ENCODE peak calls at places on chromosomes 12 and 14, in eight cellular contexts. One of them, this sample, is unnamed.

GRCh38 chr14:23559010-23559920 is 3.2 kb downstream of the THTPA start:
- DNase-seq in EL: peak
- DNase-seq in activated CD8-positive, alpha-beta memory T cell treated with anti-CD3 and anti-CD28 coated beads for 4 hours: peak
- DNase-seq in AG09319: no peak
- DNase-seq in stimulated activated CD4-positive, alpha-beta T cell treated with anti-CD3 and anti-CD28 coated beads, Interleukin-2, amount 100 ng/mL, for 48 hours: peak
- DNase-seq in left cardiac atrium: peak
- DNase-seq in activated naive CD4-positive, alpha-beta T cell treated with anti-CD3 and anti-CD28 coated beads for 36 hours: peak
- DNase-seq in astrocyte of the hippocampus: peak
- DNase-seq in this sample: peak

GRCh38 chr14:99254391-99255009 is 17.5 kb downstream of the BCL11B start:
- DNase-seq in EL: no peak
- DNase-seq in activated CD8-positive, alpha-beta memory T cell treated with anti-CD3 and anti-CD28 coated beads for 4 hours: no peak
- DNase-seq in AG09319: no peak
- DNase-seq in stimulated activated CD4-positive, alpha-beta T cell treated with anti-CD3 and anti-CD28 coated beads, Interleukin-2, amount 100 ng/mL, for 48 hours: no peak
- DNase-seq in left cardiac atrium: no peak
- DNase-seq in activated naive CD4-positive, alpha-beta T cell treated with anti-CD3 and anti-CD28 coated beads for 36 hours: peak
- DNase-seq in astrocyte of the hippocampus: no peak
- DNase-seq in this sample: peak

GRCh38 chr12:47249719-47250506 is 170.2 kb upstream of the AMIGO2 start:
- DNase-seq in EL: no peak
- DNase-seq in activated CD8-positive, alpha-beta memory T cell treated with anti-CD3 and anti-CD28 coated beads for 4 hours: no peak
- DNase-seq in AG09319: no peak
- DNase-seq in stimulated activated CD4-positive, alpha-beta T cell treated with anti-CD3 and anti-CD28 coated beads, Interleukin-2, amount 100 ng/mL, for 48 hours: no peak
- DNase-seq in left cardiac atrium: peak
- DNase-seq in activated naive CD4-positive, alpha-beta T cell treated with anti-CD3 and anti-CD28 coated beads for 36 hours: no peak
- DNase-seq in astrocyte of the hippocampus: no peak
- DNase-seq in this sample: no peak

GRCh38 chr14:60722836-60723217 is 1.3 kb downstream of the SIX4 start:
- DNase-seq in EL: peak
- DNase-seq in activated CD8-positive, alpha-beta memory T cell treated with anti-CD3 and anti-CD28 coated beads for 4 hours: no peak
- DNase-seq in AG09319: no peak
- DNase-seq in stimulated activated CD4-positive, alpha-beta T cell treated with anti-CD3 and anti-CD28 coated beads, Interleukin-2, amount 100 ng/mL, for 48 hours: no peak
- DNase-seq in left cardiac atrium: no peak
- DNase-seq in activated naive CD4-positive, alpha-beta T cell treated with anti-CD3 and anti-CD28 coated beads for 36 hours: no peak
- DNase-seq in astrocyte of the hippocampus: peak
- DNase-seq in this sample: no peak

GRCh38 chr14:34569750-34570149 is 30.2 kb upstream of the EAPP start:
- DNase-seq in EL: peak
- DNase-seq in activated CD8-positive, alpha-beta memory T cell treated with anti-CD3 and anti-CD28 coated beads for 4 hours: no peak
- DNase-seq in AG09319: no peak
- DNase-seq in stimulated activated CD4-positive, alpha-beta T cell treated with anti-CD3 and anti-CD28 coated beads, Interleukin-2, amount 100 ng/mL, for 48 hours: no peak
- DNase-seq in left cardiac atrium: no peak
- DNase-seq in activated naive CD4-positive, alpha-beta T cell treated with anti-CD3 and anti-CD28 coated beads for 36 hours: no peak
- DNase-seq in astrocyte of the hippocampus: no peak
- DNase-seq in this sample: no peak

GRCh38 chr12:89516633-89517032 is 8.0 kb downstream of the GALNT4 start:
- DNase-seq in EL: no peak
- DNase-seq in activated CD8-positive, alpha-beta memory T cell treated with anti-CD3 and anti-CD28 coated beads for 4 hours: no peak
- DNase-seq in AG09319: no peak
- DNase-seq in stimulated activated CD4-positive, alpha-beta T cell treated with anti-CD3 and anti-CD28 coated beads, Interleukin-2, amount 100 ng/mL, for 48 hours: no peak
- DNase-seq in left cardiac atrium: no peak
- DNase-seq in activated naive CD4-positive, alpha-beta T cell treated with anti-CD3 and anti-CD28 coated beads for 36 hours: no peak
- DNase-seq in astrocyte of the hippocampus: no peak
- DNase-seq in this sample: no peak

GRCh38 chr14:99910337-99911268 is 117.4 kb downstream of the EML1 start:
- DNase-seq in EL: peak
- DNase-seq in activated CD8-positive, alpha-beta memory T cell treated with anti-CD3 and anti-CD28 coated beads for 4 hours: no peak
- DNase-seq in AG09319: peak
- DNase-seq in stimulated activated CD4-positive, alpha-beta T cell treated with anti-CD3 and anti-CD28 coated beads, Interleukin-2, amount 100 ng/mL, for 48 hours: no peak
- DNase-seq in left cardiac atrium: no peak
- DNase-seq in activated naive CD4-positive, alpha-beta T cell treated with anti-CD3 and anti-CD28 coated beads for 36 hours: no peak
- DNase-seq in astrocyte of the hippocampus: peak
- DNase-seq in this sample: no peak

GRCh38 chr12:70661762-70662161 is 24.5 kb upstream of the PTPRB start:
- DNase-seq in EL: peak
- DNase-seq in activated CD8-positive, alpha-beta memory T cell treated with anti-CD3 and anti-CD28 coated beads for 4 hours: no peak
- DNase-seq in AG09319: peak
- DNase-seq in stimulated activated CD4-positive, alpha-beta T cell treated with anti-CD3 and anti-CD28 coated beads, Interleukin-2, amount 100 ng/mL, for 48 hours: no peak
- DNase-seq in left cardiac atrium: no peak
- DNase-seq in activated naive CD4-positive, alpha-beta T cell treated with anti-CD3 and anti-CD28 coated beads for 36 hours: no peak
- DNase-seq in astrocyte of the hippocampus: peak
- DNase-seq in this sample: no peak

GRCh38 chr12:96143392-96143791 is 50.8 kb upstream of the ELK3 start:
- DNase-seq in EL: no peak
- DNase-seq in activated CD8-positive, alpha-beta memory T cell treated with anti-CD3 and anti-CD28 coated beads for 4 hours: no peak
- DNase-seq in AG09319: no peak
- DNase-seq in stimulated activated CD4-positive, alpha-beta T cell treated with anti-CD3 and anti-CD28 coated beads, Interleukin-2, amount 100 ng/mL, for 48 hours: no peak
- DNase-seq in left cardiac atrium: no peak
- DNase-seq in activated naive CD4-positive, alpha-beta T cell treated with anti-CD3 and anti-CD28 coated beads for 36 hours: no peak
- DNase-seq in astrocyte of the hippocampus: no peak
- DNase-seq in this sample: no peak

GRCh38 chr14:80275208-80275850 is 64.0 kb upstream of the DIO2 start:
- DNase-seq in EL: peak
- DNase-seq in activated CD8-positive, alpha-beta memory T cell treated with anti-CD3 and anti-CD28 coated beads for 4 hours: no peak
- DNase-seq in AG09319: no peak
- DNase-seq in stimulated activated CD4-positive, alpha-beta T cell treated with anti-CD3 and anti-CD28 coated beads, Interleukin-2, amount 100 ng/mL, for 48 hours: no peak
- DNase-seq in left cardiac atrium: no peak
- DNase-seq in activated naive CD4-positive, alpha-beta T cell treated with anti-CD3 and anti-CD28 coated beads for 36 hours: no peak
- DNase-seq in astrocyte of the hippocampus: peak
- DNase-seq in this sample: no peak

GRCh38 chr14:90508536-90509254 is 111.9 kb downstream of the CALM1 start:
- DNase-seq in EL: no peak
- DNase-seq in activated CD8-positive, alpha-beta memory T cell treated with anti-CD3 and anti-CD28 coated beads for 4 hours: no peak
- DNase-seq in AG09319: no peak
- DNase-seq in stimulated activated CD4-positive, alpha-beta T cell treated with anti-CD3 and anti-CD28 coated beads, Interleukin-2, amount 100 ng/mL, for 48 hours: no peak
- DNase-seq in left cardiac atrium: no peak
- DNase-seq in activated naive CD4-positive, alpha-beta T cell treated with anti-CD3 and anti-CD28 coated beads for 36 hours: peak
- DNase-seq in astrocyte of the hippocampus: no peak
- DNase-seq in this sample: no peak

GRCh38 chr14:95262511-95262891 is 57.2 kb downstream of the CLMN start:
- DNase-seq in EL: no peak
- DNase-seq in activated CD8-positive, alpha-beta memory T cell treated with anti-CD3 and anti-CD28 coated beads for 4 hours: no peak
- DNase-seq in AG09319: no peak
- DNase-seq in stimulated activated CD4-positive, alpha-beta T cell treated with anti-CD3 and anti-CD28 coated beads, Interleukin-2, amount 100 ng/mL, for 48 hours: no peak
- DNase-seq in left cardiac atrium: no peak
- DNase-seq in activated naive CD4-positive, alpha-beta T cell treated with anti-CD3 and anti-CD28 coated beads for 36 hours: no peak
- DNase-seq in astrocyte of the hippocampus: no peak
- DNase-seq in this sample: no peak